ENCODE peak calls at places on chromosomes 1 and 21, in ten cellular contexts. S is RPMI7951; R is osteocyte; G is lung microvascular endothelial cell; Z is cardiac muscle cell; Q is stimulated activated CD8-positive, alpha-beta memory T cell treated with anti-CD3 and anti-CD28 coated beads, Interleukin-4, amount 100 ng/mL, for 1 hour; F is cardiac fibroblast; P is T follicular helper cell; A is NCI-H146; E is T-helper 1 cell. L is an unnamed sample.
A peak's percentile ranks its signal among the peaks of the same experiment; 100 is the strongest.

GRCh38 chr1:82632164-82632563 is 831.4 kb downstream of the ADGRL2 start:
- DNase-seq in S (no peak), R (no peak), G (no peak), Z (no peak), Q (no peak), F (no peak), P (no peak), A (no peak), E (no peak), L (no peak)

GRCh38 chr1:20100632-20101355 is 18.5 kb downstream of the PLA2G2D start:
- DNase-seq in S (peak; percentile 65), R (no peak), G (peak; percentile 71), Z (peak; percentile 68), Q (no peak), F (peak; percentile 78), P (no peak), A (peak; percentile 6), E (no peak), L (peak; percentile 77)

GRCh38 chr1:229461032-229461668 is 27.3 kb upstream of the ACTA1 start:
- DNase-seq in S (no peak), R (no peak), G (no peak), Z (no peak), Q (no peak), F (no peak), P (no peak), A (no peak), E (no peak), L (no peak)

GRCh38 chr1:210321552-210321951 is 7.2 kb upstream of the HHAT start:
- DNase-seq in S (peak; percentile 58), R (no peak), G (no peak), Z (no peak), Q (no peak), F (no peak), P (no peak), A (no peak), E (no peak), L (no peak)

GRCh38 chr21:45618287-45618686 is 25.2 kb upstream of the PCBP3 start:
- DNase-seq in S (peak; percentile 89), R (no peak), G (peak; percentile 58), Z (no peak), Q (no peak), F (peak; percentile 67), P (no peak), A (no peak), E (no peak), L (no peak)

GRCh38 chr1:107877749-107878148 is 87.2 kb downstream of the VAV3 start:
- DNase-seq in S (no peak), R (no peak), G (peak; percentile 41), Z (no peak), Q (no peak), F (no peak), P (no peak), A (no peak), E (no peak), L (no peak)

GRCh38 chr1:54273837-54274192 is 73.8 kb downstream of the MRPL37 start:
- DNase-seq in S (peak; percentile 37), R (peak; percentile 86), G (no peak), Z (no peak), Q (no peak), F (peak; percentile 38), P (no peak), A (peak; percentile 22), E (no peak), L (no peak)

GRCh38 chr1:62906428-62906886 is 122.5 kb downstream of the ATG4C start:
- DNase-seq in S (peak; percentile 32), R (no peak), G (peak; percentile 35), Z (peak; percentile 47), Q (no peak), F (peak; percentile 15), P (no peak), A (no peak), E (no peak), L (no peak)

GRCh38 chr1:248852548-248852947 is 6.3 kb downstream of the ZNF692 start:
- DNase-seq in S (no peak), R (peak; percentile 2), G (no peak), Z (no peak), Q (no peak), F (no peak), P (no peak), A (no peak), E (no peak), L (no peak)

GRCh38 chr1:83996621-83997020 is 2.3 kb downstream of the TTLL7 start:
- DNase-seq in S (peak; percentile 45), R (no peak), G (no peak), Z (no peak), Q (no peak), F (peak; percentile 50), P (no peak), A (no peak), E (no peak), L (no peak)

GRCh38 chr1:15406911-15407559 is 2.7 kb upstream of the EFHD2 start:
- DNase-seq in S (peak; percentile 84), R (no peak), G (peak; percentile 28), Z (no peak), Q (no peak), F (peak; percentile 79), P (no peak), A (no peak), E (no peak), L (no peak)

GRCh38 chr1:159828916-159829634 is 2.4 kb downstream of the SLAMF8 start:
- DNase-seq in S (no peak), R (no peak), G (peak; percentile 46), Z (peak; percentile 59), Q (no peak), F (peak; percentile 28), P (no peak), A (peak; percentile 43), E (no peak), L (peak; percentile 64)

GRCh38 chr1:11516961-11517635 is 38.1 kb downstream of the DISP3 start:
- DNase-seq in S (no peak), R (no peak), G (no peak), Z (no peak), Q (no peak), F (no peak), P (no peak), A (no peak), E (no peak), L (no peak)

GRCh38 chr1:44909949-44910594 is 67.0 kb upstream of the PTCH2 start:
- DNase-seq in S (no peak), R (no peak), G (no peak), Z (no peak), Q (no peak), F (no peak), P (no peak), A (no peak), E (no peak), L (no peak)

L was measured in GM10248.